ENCODE peak calls at places on chromosomes 11 and 22, in eight cellular contexts. U, Y, N, F, T, Z, V and I are unnamed samples.

GRCh38 chr11:101127348-101127698 is 2.3 kb downstream of the PGR start:
- DNase-seq in Z (peak), N (no peak), Y (peak), V (no peak), U (no peak), F (no peak), T (no peak), I (no peak)

GRCh38 chr22:18962308-18962635 is 26.2 kb upstream of the PRODH start:
- DNase-seq in N (no peak), U (no peak), T (no peak), Y (no peak), V (no peak), Z (no peak), F (no peak), I (no peak)

GRCh38 chr11:76266269-76266668 is 60.0 kb upstream of the WNT11 start:
- DNase-seq in V (no peak), T (no peak), Z (no peak), F (peak), U (peak), N (peak), Y (no peak), I (no peak)

GRCh38 chr11:34999453-34999852 is 83.0 kb downstream of the PDHX start:
- DNase-seq in Y (no peak), V (no peak), T (no peak), U (no peak), N (no peak), F (peak), Z (no peak), I (no peak)

GRCh38 chr11:107370390-107370789 is 87.2 kb downstream of the CWF19L2 start:
- DNase-seq in T (no peak), Z (no peak), Y (no peak), F (peak), N (peak), V (no peak), U (peak), I (no peak)

GRCh38 chr22:34976474-34976873 is 89.5 kb upstream of the ISX start:
- DNase-seq in F (no peak), U (no peak), T (no peak), V (no peak), N (no peak), Z (no peak), Y (no peak), I (no peak)

GRCh38 chr11:27040302-27041115 is at the start of gene BBOX1:
- DNase-seq in T (no peak), U (no peak), F (no peak), N (no peak), Y (no peak), V (no peak), Z (no peak), I (no peak)

GRCh38 chr22:27686534-27686933 is 115.0 kb downstream of the MN1 start:
- DNase-seq in N (peak), V (no peak), Z (peak), Y (peak), F (peak), T (no peak), U (peak), I (no peak)

GRCh38 chr11:114275295-114275694 is 20.9 kb upstream of the NNMT start:
- DNase-seq in F (no peak), T (no peak), Y (no peak), U (no peak), Z (no peak), N (no peak), V (no peak), I (no peak)

GRCh38 chr11:69892237-69892985 is 73.2 kb upstream of the FGF3 start:
- DNase-seq in T (no peak), Y (no peak), F (no peak), V (no peak), U (no peak), N (no peak), Z (peak), I (no peak)

GRCh38 chr11:56917708-56918450 is 70.8 kb upstream of the OR5AK2 start:
- DNase-seq in V (no peak), F (no peak), Y (no peak), Z (no peak), U (no peak), N (no peak), T (no peak), I (no peak)

GRCh38 chr11:78795862-78796261 is 221.2 kb upstream of the NARS2 start:
- DNase-seq in U (no peak), F (no peak), Z (no peak), Y (peak), N (no peak), V (no peak), T (no peak), I (no peak)

GRCh38 chr11:43573233-43573632 is 107.3 kb upstream of the HSD17B12 start:
- DNase-seq in Y (no peak), V (no peak), N (no peak), Z (peak), U (no peak), F (peak), T (no peak), I (no peak)

GRCh38 chr11:91608662-91609061 is 616.0 kb upstream of the FAT3 start:
- DNase-seq in Y (no peak), N (no peak), Z (no peak), U (no peak), T (no peak), F (no peak), V (no peak), I (no peak)

GRCh38 chr22:49451070-49451840 is 376.4 kb downstream of the BRD1 start:
- DNase-seq in Z (peak), U (no peak), T (no peak), N (no peak), Y (no peak), F (no peak), V (no peak), I (no peak)

GRCh38 chr11:128246364-128247234 is 340.8 kb downstream of the ETS1 start:
- DNase-seq in U (peak), T (no peak), F (no peak), V (no peak), N (no peak), Y (no peak), Z (peak), I (no peak)

GRCh38 chr11:5037926-5038325 is 8.4 kb upstream of the OR52J3 start:
- DNase-seq in F (no peak), V (no peak), U (no peak), Y (no peak), T (no peak), Z (no peak), N (no peak), I (no peak)

GRCh38 chr11:77117485-77117884 is 10.6 kb upstream of the MYO7A start:
- DNase-seq in Y (no peak), U (no peak), V (no peak), N (no peak), F (no peak), T (no peak), Z (no peak), I (no peak)

GRCh38 chr11:9687736-9688494 is 24.0 kb downstream of the SWAP70 start:
- DNase-seq in F (peak), U (no peak), T (no peak), Z (no peak), Y (no peak), N (no peak), V (no peak), I (no peak)

GRCh38 chr11:114953039-114953438 is 274.7 kb downstream of the NXPE2 start:
- DNase-seq in U (no peak), Y (no peak), N (no peak), T (no peak), Z (no peak), F (no peak), V (no peak), I (no peak)

GRCh38 chr11:3022300-3022967 is 30.3 kb upstream of the NAP1L4 start:
- DNase-seq in F (peak), Y (no peak), U (peak), N (peak), Z (no peak), T (no peak), V (no peak), I (no peak)

GRCh38 chr11:1793091-1793490 is 29.4 kb upstream of the CTSD start:
- DNase-seq in V (no peak), T (no peak), F (no peak), Z (no peak), U (no peak), Y (no peak), N (no peak), I (no peak)

GRCh38 chr22:50532353-50532700 is 2.5 kb upstream of the TYMP start:
- DNase-seq in T (no peak), Z (no peak), U (no peak), V (no peak), F (no peak), Y (peak), N (no peak), I (no peak)

GRCh38 chr11:3674189-3674588 is 3.0 kb upstream of the CHRNA10 start:
- DNase-seq in V (no peak), Z (peak), T (no peak), Y (no peak), F (peak), U (no peak), N (peak), I (no peak)

GRCh38 chr11:1920128-1920908 is 815 bp downstream of the TNNT3 start:
- DNase-seq in Y (no peak), U (no peak), F (no peak), T (no peak), Z (no peak), N (no peak), V (no peak), I (no peak)

GRCh38 chr11:29306527-29306926 is 710.3 kb downstream of the KCNA4 start:
- DNase-seq in F (peak), T (no peak), U (peak), Z (no peak), V (no peak), Y (no peak), N (peak), I (no peak)

GRCh38 chr22:17866127-17866526 is 91.9 kb upstream of the BID start:
- DNase-seq in F (no peak), Z (no peak), V (no peak), U (no peak), N (no peak), Y (no peak), T (no peak), I (no peak)

GRCh38 chr11:128936546-128937275 is 6.0 kb downstream of the TP53AIP1 start:
- DNase-seq in N (no peak), T (no peak), Y (no peak), F (no peak), U (no peak), Z (peak), V (no peak), I (no peak)

GRCh38 chr11:105799728-105800462 is 190.0 kb downstream of the GRIA4 start:
- DNase-seq in Y (no peak), N (no peak), U (no peak), T (no peak), Z (no peak), V (no peak), F (no peak), I (no peak)

GRCh38 chr11:122181893-122182292 is 65.9 kb upstream of the BLID start:
- DNase-seq in T (no peak), V (no peak), Y (no peak), U (no peak), Z (no peak), F (peak), N (no peak), I (no peak)

GRCh38 chr11:20388096-20389055 is 860 bp downstream of the PRMT3 start:
- DNase-seq in N (no peak), Y (peak), Z (no peak), U (peak), F (peak), T (peak), V (no peak), I (peak)

GRCh38 chr11:84524422-84525051 is 1102.6 kb downstream of the DLG2 start:
- DNase-seq in V (no peak), U (peak), F (peak), N (no peak), Y (no peak), Z (no peak), T (no peak), I (no peak)

GRCh38 chr11:1109918-1110705 is 35.4 kb downstream of the MUC2 start:
- DNase-seq in T (no peak), V (no peak), Y (no peak), N (no peak), F (no peak), Z (no peak), U (no peak), I (no peak)